ENCODE peak calls at places on chromosomes 6 and 20, in nine cellular contexts. C is CD8-positive, alpha-beta T cell; J is AG04450; L is tibial nerve; S is sigmoid colon; N is effector memory CD4-positive, alpha-beta T cell; G is BE2C; Y is iPS DF 6.9; O is heart right ventricle. U is an unnamed sample.
A peak's percentile ranks its signal among the peaks of the same experiment; 100 is the strongest.

GRCh38 chr6:109783245-109783990 is 92.3 kb downstream of the FIG4 start:
- DNase-seq in C (no peak), J (no peak), L (no peak), S (no peak), N (no peak), G (no peak), Y (peak; percentile 67), O (no peak), U (no peak)

GRCh38 chr20:50129662-50130345 is 16.9 kb upstream of the UBE2V1 start:
- DNase-seq in C (no peak), J (no peak), L (no peak), S (peak; percentile 90), N (no peak), G (peak; percentile 37), Y (no peak), O (no peak), U (no peak)

GRCh38 chr6:96837138-96837971 is at the start of gene GPR63:
- DNase-seq in C (peak; percentile 24), J (peak; percentile 15), L (peak; percentile 21), S (peak; percentile 87), N (peak; percentile 54), G (peak; percentile 48), Y (peak; percentile 54), O (peak; percentile 54), U (peak; percentile 46)

GRCh38 chr6:87540541-87540940 is 49.2 kb downstream of the RARS2 start:
- DNase-seq in C (no peak), J (no peak), L (no peak), S (no peak), N (no peak), G (no peak), Y (no peak), O (no peak), U (no peak)

GRCh38 chr20:3420211-3420707 is 12.8 kb upstream of the DNAAF9 start:
- DNase-seq in C (no peak), J (no peak), L (peak; percentile 38), S (peak; percentile 77), N (peak; percentile 1), G (no peak), Y (no peak), O (no peak), U (peak; percentile 73)

GRCh38 chr6:81634155-81634880 is 118.2 kb downstream of the TENT5A start:
- DNase-seq in C (no peak), J (no peak), L (no peak), S (no peak), N (no peak), G (no peak), Y (no peak), O (no peak), U (no peak)

GRCh38 chr20:6034134-6034969 is 19.5 kb downstream of the LRRN4 start:
- DNase-seq in C (no peak), J (no peak), L (no peak), S (no peak), N (no peak), G (no peak), Y (no peak), O (no peak), U (no peak)

GRCh38 chr6:99187429-99187828 is 162.0 kb downstream of the FAXC start:
- DNase-seq in C (no peak), J (no peak), L (no peak), S (no peak), N (no peak), G (no peak), Y (no peak), O (no peak), U (no peak)

GRCh38 chr6:28695671-28696537 is 170.2 kb downstream of the GPX5 start:
- DNase-seq in C (no peak), J (no peak), L (no peak), S (no peak), N (no peak), G (peak; percentile 29), Y (no peak), O (no peak), U (no peak)
- H3K4me3 ChIP-seq in C (no peak overlapping the region), J (no peak overlapping the region), L (peak overlapping the region; percentile 19), S (no peak overlapping the region), N (no peak overlapping the region), G (peak overlapping the region; percentile 66), Y (no peak overlapping the region), O (no peak overlapping the region), U (no peak overlapping the region)

DNA sequence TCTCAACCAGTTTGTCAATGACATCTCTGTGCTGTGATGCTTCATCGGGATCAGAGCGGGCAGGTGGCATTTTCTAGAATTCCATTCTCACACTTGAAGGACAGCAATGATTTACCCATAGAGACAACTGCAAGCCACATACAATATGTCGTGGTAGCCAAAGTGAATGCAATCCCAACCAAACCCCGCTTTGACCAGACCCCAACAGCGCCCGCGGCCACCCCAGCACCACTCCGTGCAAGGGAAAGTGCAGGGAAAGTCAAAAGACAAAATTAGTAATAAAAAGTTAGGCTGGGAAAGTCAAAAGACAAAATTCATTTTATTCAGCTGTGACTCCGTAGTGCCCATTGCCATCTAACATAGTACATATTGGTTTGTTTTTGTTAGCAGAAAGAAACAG is 88.8 kb upstream of the EYA2 start:
- DNase-seq in C (no peak), J (no peak), L (no peak), S (no peak), N (no peak), G (no peak), Y (no peak), O (no peak), U (no peak)
- H3K4me3 ChIP-seq in C (no peak overlapping the region), J (no peak overlapping the region), L (no peak overlapping the region), S (no peak overlapping the region), N (no peak overlapping the region), G (no peak overlapping the region), Y (no peak overlapping the region), O (no peak overlapping the region), U (no peak overlapping the region)

DNA sequence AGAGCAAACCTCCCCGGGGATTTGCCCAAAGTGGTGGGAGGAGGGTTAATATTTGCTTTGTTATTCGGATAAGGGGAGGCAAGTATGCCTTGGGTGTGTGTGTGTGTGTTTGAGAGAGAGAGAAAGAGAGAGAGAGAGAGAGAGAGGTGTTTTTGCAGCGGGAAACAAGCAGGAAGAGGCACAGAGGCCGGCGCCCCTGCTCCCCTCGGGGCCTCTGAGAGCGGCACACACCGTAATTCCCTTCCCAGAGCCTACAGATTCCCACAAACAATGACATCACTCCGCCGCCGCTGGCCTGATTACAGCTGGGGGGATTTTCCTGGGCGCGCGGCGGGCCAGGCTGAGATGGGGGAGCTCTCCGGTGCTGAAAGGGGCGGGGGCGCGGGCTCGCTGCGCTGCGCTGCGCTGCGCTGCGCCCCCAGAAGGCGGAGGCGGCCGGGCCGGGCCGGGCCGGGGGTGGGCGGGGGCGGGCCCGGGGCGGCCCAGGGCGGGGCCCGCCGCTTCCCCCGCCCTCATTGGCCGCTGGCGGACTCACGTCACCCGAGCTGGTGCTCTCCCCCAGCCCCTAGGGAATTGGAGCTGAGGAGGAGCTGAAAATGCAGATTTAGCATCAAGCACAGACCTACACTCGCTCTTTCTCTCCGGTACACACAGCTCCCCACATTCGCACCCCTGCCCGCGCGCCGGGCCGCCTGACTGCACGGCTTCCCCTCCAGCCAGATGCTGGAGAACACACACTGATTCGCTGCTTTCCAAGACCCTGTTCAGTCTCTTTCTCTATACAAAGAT is at the start of gene PCSK2:
- DNase-seq in C (no peak), J (peak; percentile 6), L (no peak), S (peak; percentile 63), N (no peak), G (peak; percentile 89), Y (peak; percentile 67), O (peak; percentile 26), U (no peak)
- H3K4me3 ChIP-seq in C (no peak within 1 kb of the TSS), J (peak within 1 kb of the TSS; percentile 41), L (peak within 1 kb of the TSS; percentile 28), S (peak within 1 kb of the TSS; percentile 23), N (no peak within 1 kb of the TSS), G (peak within 1 kb of the TSS; percentile 51), Y (peak within 1 kb of the TSS; percentile 56), O (peak within 1 kb of the TSS; percentile 27), U (no peak within 1 kb of the TSS)

GRCh38 chr6:41470341-41471063 is 75.7 kb upstream of the FOXP4 start:
- DNase-seq in C (no peak), J (no peak), L (peak; percentile 55), S (peak; percentile 80), N (no peak), G (no peak), Y (no peak), O (peak; percentile 59), U (no peak)
- H3K4me3 ChIP-seq in C (peak overlapping the region; percentile 13), J (peak overlapping the region; percentile 5), L (peak overlapping the region; percentile 6), S (no peak overlapping the region), N (peak overlapping the region; percentile 29), G (no peak overlapping the region), Y (peak overlapping the region; percentile 30), O (peak overlapping the region; percentile 11), U (no peak overlapping the region)

GRCh38 chr6:117484052-117484646 is 1.7 kb downstream of the DCBLD1 start:
- DNase-seq in C (no peak), J (no peak), L (no peak), S (no peak), N (no peak), G (no peak), Y (no peak), O (no peak), U (no peak)
- H3K4me3 ChIP-seq in C (no peak overlapping the region), J (peak overlapping the region; percentile 80), L (peak overlapping the region; percentile 84), S (no peak overlapping the region), N (peak overlapping the region; percentile 65), G (peak overlapping the region; percentile 81), Y (no peak overlapping the region), O (peak overlapping the region; percentile 92), U (peak overlapping the region; percentile 69)

DNA sequence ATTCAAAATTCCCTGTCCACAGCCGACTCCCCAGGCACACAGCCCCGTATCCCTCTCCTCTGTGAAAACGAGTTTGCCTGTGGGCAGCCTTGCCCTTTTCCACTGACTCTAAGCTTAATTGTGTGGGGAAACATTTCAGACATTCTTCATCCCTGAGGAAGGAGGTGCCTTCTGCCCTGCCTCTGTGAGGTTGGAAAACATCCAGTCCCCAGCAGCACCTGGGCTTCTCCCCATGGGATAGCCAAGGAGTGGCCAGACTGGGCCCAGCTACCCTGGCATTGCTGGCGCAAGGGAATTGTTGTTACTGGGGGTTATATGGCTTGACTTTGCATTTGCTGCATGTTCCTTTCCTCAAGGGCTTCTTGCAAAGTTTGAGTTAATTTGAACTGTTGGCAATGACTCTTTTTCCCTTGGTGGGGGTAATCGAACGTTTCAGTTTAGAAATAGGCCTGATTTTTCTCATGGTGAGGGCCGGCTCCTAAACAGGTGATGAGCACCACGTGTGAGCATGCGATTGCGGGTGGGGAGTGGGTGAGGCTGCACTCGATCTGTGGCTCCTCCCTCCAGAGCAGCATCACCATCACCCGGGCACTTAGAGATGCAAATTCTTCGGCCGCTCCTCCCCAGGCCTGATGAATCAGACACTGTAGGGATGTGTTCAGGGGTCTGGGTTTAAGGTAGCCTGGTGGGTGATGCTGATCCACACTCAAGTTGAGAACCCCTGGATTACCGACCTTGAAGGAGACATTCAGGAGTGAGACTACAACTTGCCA is 29.9 kb downstream of the GABRR2 start:
- DNase-seq in C (no peak), J (no peak), L (no peak), S (no peak), N (no peak), G (no peak), Y (no peak), O (no peak), U (no peak)
- H3K4me3 ChIP-seq in C (no peak overlapping the region), J (no peak overlapping the region), L (no peak overlapping the region), S (no peak overlapping the region), N (no peak overlapping the region), G (no peak overlapping the region), Y (no peak overlapping the region), O (no peak overlapping the region), U (no peak overlapping the region)

GRCh38 chr20:1451092-1451491 is 15.6 kb downstream of the NSFL1C start:
- DNase-seq in C (no peak), J (no peak), L (no peak), S (no peak), N (no peak), G (no peak), Y (no peak), O (no peak), U (no peak)
- H3K4me3 ChIP-seq in C (no peak overlapping the region), J (no peak overlapping the region), L (no peak overlapping the region), S (no peak overlapping the region), N (no peak overlapping the region), G (no peak overlapping the region), Y (no peak overlapping the region), O (no peak overlapping the region), U (no peak overlapping the region)

GRCh38 chr6:49325901-49326300 is 137.2 kb downstream of the MMUT start:
- DNase-seq in C (no peak), J (no peak), L (no peak), S (no peak), N (no peak), G (no peak), Y (no peak), O (no peak), U (no peak)
- H3K4me3 ChIP-seq in C (no peak overlapping the region), J (no peak overlapping the region), L (no peak overlapping the region), S (no peak overlapping the region), N (no peak overlapping the region), G (no peak overlapping the region), Y (no peak overlapping the region), O (no peak overlapping the region), U (no peak overlapping the region)